ENCODE peak calls at places on chromosome 16, in five cellular contexts. S is endothelial cell; V is naive thymus-derived CD4-positive, alpha-beta T cell; B is activated CD4-positive, alpha-beta T cell treated with anti-CD3 and anti-CD28 coated beads, Interleukin-2, amount 50 U/mL, for 1 hour; T is lower leg skin. K is an unnamed sample.

GRCh38 chr16:14354561-14355351 is 275.3 kb downstream of the PARN start:
- DNase-seq in T (no peak), S (no peak), V (peak), B (no peak), K (peak)

GRCh38 chr16:68445458-68445857 is 2.9 kb downstream of the SMPD3 start:
- DNase-seq in T (no peak), B (no peak), S (peak), V (no peak), K (no peak)

GRCh38 chr16:81266680-81267095 is 28.2 kb downstream of the BCO1 start:
- DNase-seq in T (no peak), B (no peak), S (no peak), V (no peak), K (no peak)

GRCh38 chr16:1678500-1679098 is 520 bp downstream of the JPT2 start:
- DNase-seq in B (peak), T (no peak), V (peak), S (peak), K (no peak)

GRCh38 chr16:17921357-17921978 is 415.1 kb downstream of the NPIPA8 start:
- DNase-seq in T (no peak), B (peak), V (peak), S (peak), K (peak)

GRCh38 chr16:23072084-23072599 is 77.1 kb downstream of the USP31 start:
- DNase-seq in S (no peak), T (no peak), V (no peak), B (no peak), K (no peak)

GRCh38 chr16:66478733-66479511 is 51.8 kb downstream of the BEAN1 start:
- DNase-seq in S (peak), B (peak), T (peak), V (peak), K (peak)

GRCh38 chr16:88323546-88324330 is 59.0 kb upstream of the ZNF469 start:
- DNase-seq in T (no peak), V (no peak), B (no peak), S (no peak), K (no peak)

GRCh38 chr16:9112166-9112843 is 20.9 kb downstream of the HAPSTR1 start:
- DNase-seq in V (no peak), T (peak), B (no peak), S (no peak), K (no peak)

GRCh38 chr16:14559809-14560227 is 70.2 kb downstream of the PARN start:
- DNase-seq in V (no peak), S (no peak), B (no peak), T (no peak), K (no peak)

GRCh38 chr16:473046-474043 is 47.9 kb downstream of the RAB11FIP3 start:
- DNase-seq in T (no peak), S (no peak), V (no peak), B (no peak), K (no peak)

GRCh38 chr16:21033707-21034106 is 116.9 kb downstream of the DNAH3 start:
- DNase-seq in B (no peak), V (no peak), S (no peak), T (no peak), K (no peak)

GRCh38 chr16:4115941-4116327 is 308 bp downstream of the ADCY9 start:
- DNase-seq in T (no peak), V (no peak), S (no peak), B (no peak), K (no peak)

GRCh38 chr16:35570946-35571345 is 2111.5 kb downstream of the TP53TG3F start:
- DNase-seq in B (no peak), V (no peak), T (no peak), S (no peak), K (no peak)

GRCh38 chr16:75265911-75266701 is 14.7 kb upstream of the BCAR1 start:
- DNase-seq in B (no peak), S (peak), T (peak), V (no peak), K (no peak)

GRCh38 chr16:85459529-85460251 is 153.4 kb upstream of the GSE1 start:
- DNase-seq in V (no peak), T (no peak), B (no peak), S (no peak), K (no peak)

GRCh38 chr16:75263963-75264445 is 12.6 kb upstream of the BCAR1 start:
- DNase-seq in S (no peak), T (peak), V (no peak), B (no peak), K (no peak)

GRCh38 chr16:75420987-75421819 is 12.1 kb downstream of the CFDP1 start:
- DNase-seq in S (peak), V (no peak), B (peak), T (peak), K (no peak)

GRCh38 chr16:814974-815373 is 14.4 kb upstream of the GNG13 start:
- DNase-seq in B (no peak), S (no peak), V (no peak), T (no peak), K (no peak)

GRCh38 chr16:87003414-87003755 is 313.8 kb downstream of the C16orf95 start:
- DNase-seq in S (no peak), V (no peak), T (no peak), B (no peak), K (no peak)

GRCh38 chr16:76879420-76879819 is 311.6 kb upstream of the MON1B start:
- DNase-seq in B (no peak), T (no peak), S (no peak), V (no peak), K (no peak)

GRCh38 chr16:11806721-11807120 is 9.7 kb upstream of the ZC3H7A start:
- DNase-seq in S (no peak), B (no peak), T (no peak), V (no peak), K (no peak)

GRCh38 chr16:27822529-27823437 is 240.7 kb downstream of the GSG1L start:
- DNase-seq in V (no peak), S (no peak), T (peak), B (no peak), K (no peak)

GRCh38 chr16:34078697-34079096 is 619.3 kb downstream of the TP53TG3F start:
- DNase-seq in B (no peak), V (no peak), S (no peak), T (no peak), K (no peak)

GRCh38 chr16:14562691-14563491 is 67.2 kb downstream of the PARN start:
- DNase-seq in B (no peak), T (no peak), V (no peak), S (no peak), K (peak)

GRCh38 chr16:89373355-89374110 is 116.8 kb downstream of the ANKRD11 start:
- DNase-seq in B (no peak), T (no peak), S (no peak), V (no peak), K (no peak)

GRCh38 chr16:80738521-80738920 is 65.9 kb downstream of the CDYL2 start:
- DNase-seq in T (no peak), S (no peak), V (no peak), B (no peak), K (no peak)

GRCh38 chr16:4309833-4310266 is 6.0 kb upstream of the GLIS2 start:
- DNase-seq in S (peak), T (peak), V (peak), B (peak), K (peak)

GRCh38 chr16:85746431-85747227 is 4.3 kb downstream of the C16orf74 start:
- DNase-seq in S (no peak), T (no peak), B (no peak), V (no peak), K (peak)

K was measured in CD4-positive, CD25-positive, alpha-beta regulatory T cell.